ENCODE peak calls at places on chromosomes 5 and 9, in six cellular contexts. R is OCI-LY7, N is H1, F is H9, X is endothelial cell of umbilical vein, V is hepatocyte. Z is an unnamed sample. For H3K4me1, the result is how much of the 10 kb centered on the place peaks cover.

GRCh38 chr5:120550358-120550757 is 86.3 kb downstream of the PRR16 start:
- DNase-seq in R (no peak), N (no peak), F (no peak), X (no peak), V (no peak), Z (no peak)

GRCh38 chr9:132648685-132649084 is 21.1 kb downstream of the DDX31 start:
- DNase-seq in R (no peak), N (no peak), F (no peak), X (no peak), V (no peak), Z (no peak)

GRCh38 chr9:115250646-115251045 is 132.7 kb upstream of the TNC start:
- DNase-seq in R (no peak), N (no peak), F (peak), X (no peak), V (peak), Z (no peak)

GRCh38 chr5:134132372-134133212 is 18.1 kb downstream of the TCF7 start:
- DNase-seq in R (peak), N (no peak), F (peak), X (no peak), V (no peak), Z (no peak)

GRCh38 chr9:1676771-1677170 is 338.4 kb upstream of the SMARCA2 start:
- DNase-seq in R (no peak), N (no peak), F (no peak), X (no peak), V (no peak), Z (no peak)

GRCh38 chr5:92962752-92963151 is 618.3 kb downstream of the NR2F1-AS1 start:
- DNase-seq in R (no peak), N (no peak), F (no peak), X (no peak), V (no peak), Z (no peak)

GRCh38 chr9:126805546-126806262 is 864 bp downstream of the ZBTB43 start:
- DNase-seq in R (peak), N (no peak), F (no peak), X (peak), V (peak), Z (peak)

GRCh38 chr9:133377721-133378216 is 1.6 kb downstream of the STKLD1 start:
- DNase-seq in R (no peak), N (no peak), F (no peak), X (no peak), V (no peak), Z (peak)

GRCh38 chr9:89686134-89686533 is 81.3 kb downstream of the GADD45G start:
- DNase-seq in R (no peak), N (no peak), F (peak), X (no peak), V (peak), Z (peak)

GRCh38 chr9:89686621-89687020 is 81.8 kb downstream of the GADD45G start:
- DNase-seq in R (no peak), N (no peak), F (no peak), X (no peak), V (no peak), Z (no peak)

GRCh38 chr9:89687848-89688247 is 83.0 kb downstream of the GADD45G start:
- DNase-seq in R (no peak), N (no peak), F (no peak), X (no peak), V (no peak), Z (no peak)

GRCh38 chr9:89685698-89686097 is 80.9 kb downstream of the GADD45G start:
- DNase-seq in R (no peak), N (no peak), F (no peak), X (no peak), V (no peak), Z (no peak)

GRCh38 chr9:89687216-89687615 is 82.4 kb downstream of the GADD45G start:
- DNase-seq in R (no peak), N (no peak), F (no peak), X (no peak), V (no peak), Z (no peak)
- H3K4me1 ChIP-seq in R (under half), N (under half), F (under half), X (under half), V (under half), Z (under half)

DNA sequence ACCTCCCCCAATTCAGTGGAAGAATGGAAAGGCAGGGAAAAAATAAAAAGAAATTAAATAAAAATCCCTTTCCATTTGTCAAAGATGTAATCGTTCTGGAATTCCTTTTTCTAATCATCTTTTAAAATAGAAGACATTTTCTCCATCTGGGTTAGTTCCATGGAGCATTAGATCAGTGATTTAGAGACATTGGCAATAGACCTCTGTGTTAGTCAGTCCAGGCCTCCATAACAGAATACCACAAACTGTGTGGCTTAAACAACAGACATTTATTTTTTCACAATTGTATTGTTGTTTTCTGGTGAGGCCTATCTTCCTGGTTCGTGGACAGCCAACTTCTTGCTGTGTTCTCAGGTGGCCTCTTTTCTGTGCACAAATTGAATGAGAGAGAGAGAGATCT is 516.7 kb upstream of the DAB2 start:
- DNase-seq in R (no peak), N (no peak), F (no peak), X (no peak), V (no peak), Z (no peak)
- H2AFZ ChIP-seq in R (no peak), N (no peak), F (no peak), X (no peak), V (no peak), Z (peak)

GRCh38 chr9:23088932-23089364 is 642.3 kb downstream of the DMRTA1 start:
- DNase-seq in R (peak), N (peak), F (peak), X (peak), V (peak), Z (no peak)
- TF ChIP-seq CTCF in R (no peak), N (peak), F (peak), X (peak), V (peak), Z (no peak)

DNA sequence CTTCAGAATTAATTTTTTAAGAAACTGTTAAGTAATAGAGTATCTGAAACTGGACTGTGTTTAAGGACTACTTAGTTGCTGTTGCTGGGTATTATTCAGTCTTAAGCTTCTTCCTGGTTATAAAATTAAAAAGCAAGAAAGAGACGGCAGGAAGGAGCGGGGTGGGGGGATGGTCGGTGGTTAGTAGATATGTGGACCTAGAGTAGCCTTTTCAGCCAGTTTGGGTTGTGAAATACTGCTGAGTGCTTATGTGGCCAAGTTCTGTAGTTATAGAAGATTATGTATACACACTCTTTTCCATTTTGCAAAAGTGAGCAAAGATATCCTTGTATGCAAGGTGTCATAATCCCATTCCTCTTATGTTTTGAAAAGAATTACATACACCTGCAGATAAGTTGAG is 28.5 kb downstream of the TRIO start:
- DNase-seq in R (no peak), N (no peak), F (no peak), X (no peak), V (no peak), Z (no peak)
- H3K4me1 ChIP-seq in R (half or more), N (under half), F (under half), X (half or more), V (under half), Z (half or more)

GRCh38 chr9:12955510-12956163 is 180.8 kb downstream of the LURAP1L start:
- DNase-seq in R (no peak), N (peak), F (peak), X (no peak), V (no peak), Z (peak)
- H2AFZ ChIP-seq in R (no peak), N (no peak), F (no peak), X (no peak), V (no peak), Z (peak)

GRCh38 chr9:129467739-129468666 is 152.9 kb downstream of the C9orf50 start:
- DNase-seq in R (no peak), N (no peak), F (no peak), X (no peak), V (no peak), Z (no peak)
- TF ChIP-seq CTCF in R (no peak), N (no peak), F (no peak), X (no peak), V (no peak), Z (no peak)